ENCODE peak calls at places on chromosomes 6 and 20, in six cellular contexts. One of them, this sample, is unnamed.

GRCh38 chr6:2915150-2915549 is 12.0 kb upstream of the SERPINB9 start:
- DNase-seq in GM12878: no peak
- DNase-seq in HepG2: no peak
- DNase-seq in H1: no peak
- DNase-seq in K562: no peak
- DNase-seq in GM12891: no peak
- DNase-seq in this sample: no peak

GRCh38 chr20:56595746-56596478 is 33.2 kb upstream of the TFAP2C start:
- DNase-seq in K562: no peak
- DNase-seq in GM12891: no peak
- DNase-seq in GM12878: no peak
- DNase-seq in HepG2: no peak
- DNase-seq in H1: no peak
- DNase-seq in this sample: no peak

GRCh38 chr6:36196049-36196879 is at the start of gene BRPF3:
- DNase-seq in GM12891: peak
- DNase-seq in HepG2: peak
- DNase-seq in GM12878: no peak
- DNase-seq in H1: no peak
- DNase-seq in K562: peak
- DNase-seq in this sample: peak

GRCh38 chr20:2130668-2131067 is 29.0 kb downstream of the STK35 start:
- DNase-seq in HepG2: no peak
- DNase-seq in GM12891: no peak
- DNase-seq in H1: no peak
- DNase-seq in GM12878: no peak
- DNase-seq in K562: no peak
- DNase-seq in this sample: no peak

GRCh38 chr20:44217342-44218092 is 6.9 kb upstream of the OSER1 start:
- DNase-seq in GM12878: no peak
- DNase-seq in GM12891: no peak
- DNase-seq in K562: peak
- DNase-seq in HepG2: peak
- DNase-seq in H1: peak
- DNase-seq in this sample: no peak

GRCh38 chr6:45951771-45952529 is 63.7 kb downstream of the CLIC5 start:
- DNase-seq in H1: no peak
- DNase-seq in GM12878: no peak
- DNase-seq in HepG2: no peak
- DNase-seq in K562: no peak
- DNase-seq in GM12891: no peak
- DNase-seq in this sample: no peak

GRCh38 chr20:46350201-46350985 is 42.1 kb upstream of the CDH22 start:
- DNase-seq in GM12891: peak
- DNase-seq in HepG2: no peak
- DNase-seq in GM12878: peak
- DNase-seq in K562: peak
- DNase-seq in H1: no peak
- DNase-seq in this sample: peak

GRCh38 chr20:43778375-43778774 is 51.6 kb upstream of the GTSF1L start:
- DNase-seq in H1: no peak
- DNase-seq in GM12891: no peak
- DNase-seq in GM12878: no peak
- DNase-seq in K562: no peak
- DNase-seq in HepG2: no peak
- DNase-seq in this sample: no peak

GRCh38 chr6:4364711-4365110 is 229.3 kb upstream of the ECI2 start:
- DNase-seq in GM12891: no peak
- DNase-seq in K562: no peak
- DNase-seq in H1: no peak
- DNase-seq in GM12878: no peak
- DNase-seq in HepG2: no peak
- DNase-seq in this sample: no peak

GRCh38 chr20:51372176-51372803 is 170.2 kb downstream of the NFATC2 start:
- DNase-seq in GM12891: peak
- DNase-seq in GM12878: no peak
- DNase-seq in HepG2: peak
- DNase-seq in H1: peak
- DNase-seq in K562: peak
- DNase-seq in this sample: peak

GRCh38 chr6:134676307-134677281 is 273.3 kb downstream of the ALDH8A1 start:
- DNase-seq in HepG2: no peak
- DNase-seq in K562: no peak
- DNase-seq in GM12878: no peak
- DNase-seq in H1: no peak
- DNase-seq in GM12891: no peak
- DNase-seq in this sample: no peak

GRCh38 chr6:105763866-105764265 is 322.3 kb upstream of the PRDM1 start:
- DNase-seq in HepG2: no peak
- DNase-seq in H1: no peak
- DNase-seq in GM12878: no peak
- DNase-seq in K562: no peak
- DNase-seq in GM12891: no peak
- DNase-seq in this sample: no peak

GRCh38 chr6:10528170-10528981 is 7.2 kb downstream of the GCNT2 start:
- DNase-seq in HepG2: peak
- DNase-seq in GM12878: peak
- DNase-seq in K562: no peak
- DNase-seq in GM12891: no peak
- DNase-seq in H1: no peak
- DNase-seq in this sample: no peak

GRCh38 chr20:888057-888456 is 28.1 kb downstream of the ANGPT4 start:
- DNase-seq in K562: no peak
- DNase-seq in GM12891: no peak
- DNase-seq in GM12878: no peak
- DNase-seq in HepG2: no peak
- DNase-seq in H1: no peak
- DNase-seq in this sample: no peak

GRCh38 chr6:157714153-157714490 is 108.9 kb upstream of the SNX9 start:
- DNase-seq in GM12878: no peak
- DNase-seq in H1: no peak
- DNase-seq in HepG2: no peak
- DNase-seq in K562: no peak
- DNase-seq in GM12891: no peak
- DNase-seq in this sample: no peak

GRCh38 chr6:12092762-12093161 is 80.7 kb downstream of the HIVEP1 start:
- DNase-seq in K562: no peak
- DNase-seq in GM12878: no peak
- DNase-seq in H1: no peak
- DNase-seq in GM12891: no peak
- DNase-seq in HepG2: no peak
- DNase-seq in this sample: no peak

GRCh38 chr6:149900620-149901443 is 2.9 kb upstream of the RAET1E start:
- DNase-seq in HepG2: no peak
- DNase-seq in H1: no peak
- DNase-seq in GM12891: no peak
- DNase-seq in GM12878: no peak
- DNase-seq in K562: no peak
- DNase-seq in this sample: no peak

GRCh38 chr20:43442310-43442880 is 15.3 kb upstream of the SRSF6 start:
- DNase-seq in H1: no peak
- DNase-seq in GM12878: no peak
- DNase-seq in K562: no peak
- DNase-seq in HepG2: peak
- DNase-seq in GM12891: no peak
- DNase-seq in this sample: no peak

GRCh38 chr20:44745560-44746366 is at the start of gene KCNK15:
- DNase-seq in HepG2: no peak
- DNase-seq in GM12878: no peak
- DNase-seq in H1: no peak
- DNase-seq in K562: peak
- DNase-seq in GM12891: peak
- DNase-seq in this sample: no peak

GRCh38 chr6:56046576-56046975 is 171.2 kb upstream of the BMP5 start:
- DNase-seq in K562: no peak
- DNase-seq in H1: no peak
- DNase-seq in GM12891: no peak
- DNase-seq in GM12878: no peak
- DNase-seq in HepG2: no peak
- DNase-seq in this sample: no peak

GRCh38 chr6:87291879-87292278 is 30.5 kb upstream of the SMIM8 start:
- DNase-seq in GM12891: no peak
- DNase-seq in HepG2: no peak
- DNase-seq in GM12878: no peak
- DNase-seq in H1: no peak
- DNase-seq in K562: no peak
- DNase-seq in this sample: no peak

GRCh38 chr6:87282743-87283142 is 39.6 kb upstream of the SMIM8 start:
- DNase-seq in GM12891: no peak
- DNase-seq in K562: no peak
- DNase-seq in GM12878: no peak
- DNase-seq in HepG2: no peak
- DNase-seq in H1: no peak
- DNase-seq in this sample: no peak

GRCh38 chr6:87289571-87289970 is 32.8 kb upstream of the SMIM8 start:
- DNase-seq in GM12878: no peak
- DNase-seq in GM12891: no peak
- DNase-seq in H1: no peak
- DNase-seq in HepG2: no peak
- DNase-seq in K562: no peak
- DNase-seq in this sample: no peak

GRCh38 chr6:87283461-87283860 is 38.9 kb upstream of the SMIM8 start:
- DNase-seq in GM12878: no peak
- DNase-seq in HepG2: no peak
- DNase-seq in H1: no peak
- DNase-seq in K562: no peak
- DNase-seq in GM12891: no peak
- DNase-seq in this sample: no peak

GRCh38 chr6:87287251-87287650 is 35.1 kb upstream of the SMIM8 start:
- DNase-seq in HepG2: no peak
- DNase-seq in GM12891: no peak
- DNase-seq in H1: no peak
- DNase-seq in K562: no peak
- DNase-seq in GM12878: no peak
- DNase-seq in this sample: no peak
- TF ChIP-seq TAF1 in HepG2: no peak
- TF ChIP-seq TAF1 in GM12891: no peak
- TF ChIP-seq TAF1 in H1: no peak
- TF ChIP-seq TAF1 in K562: no peak
- TF ChIP-seq TAF1 in GM12878: no peak
- TF ChIP-seq TAF1 in this sample: no peak

DNA sequence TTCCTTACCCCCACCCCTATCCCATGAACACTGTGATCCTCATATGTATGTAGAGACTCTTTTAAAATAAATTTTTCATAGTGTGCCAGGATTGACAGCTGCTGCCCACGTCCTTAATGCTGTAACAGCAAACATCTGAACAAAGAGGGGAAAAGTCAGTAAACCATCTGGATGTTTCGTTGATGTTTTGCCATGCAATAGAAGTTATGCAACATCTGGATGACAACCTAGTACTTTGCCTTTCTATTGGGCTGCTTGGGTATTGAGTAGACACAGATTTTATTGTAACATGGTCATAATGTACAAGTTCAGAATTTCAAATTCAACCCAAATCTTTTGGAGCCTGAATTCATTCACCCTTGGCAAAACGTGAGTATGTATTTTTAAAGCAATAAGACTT is 500.3 kb downstream of the DHX35 start:
- DNase-seq in H1: no peak
- DNase-seq in GM12878: no peak
- DNase-seq in GM12891: no peak
- DNase-seq in K562: no peak
- DNase-seq in HepG2: no peak
- DNase-seq in this sample: no peak
- TF ChIP-seq POLR2A in H1: no peak
- TF ChIP-seq POLR2A in GM12878: no peak
- TF ChIP-seq POLR2A in GM12891: no peak
- TF ChIP-seq POLR2A in K562: no peak
- TF ChIP-seq POLR2A in HepG2: no peak
- TF ChIP-seq POLR2A in this sample: no peak

DNA sequence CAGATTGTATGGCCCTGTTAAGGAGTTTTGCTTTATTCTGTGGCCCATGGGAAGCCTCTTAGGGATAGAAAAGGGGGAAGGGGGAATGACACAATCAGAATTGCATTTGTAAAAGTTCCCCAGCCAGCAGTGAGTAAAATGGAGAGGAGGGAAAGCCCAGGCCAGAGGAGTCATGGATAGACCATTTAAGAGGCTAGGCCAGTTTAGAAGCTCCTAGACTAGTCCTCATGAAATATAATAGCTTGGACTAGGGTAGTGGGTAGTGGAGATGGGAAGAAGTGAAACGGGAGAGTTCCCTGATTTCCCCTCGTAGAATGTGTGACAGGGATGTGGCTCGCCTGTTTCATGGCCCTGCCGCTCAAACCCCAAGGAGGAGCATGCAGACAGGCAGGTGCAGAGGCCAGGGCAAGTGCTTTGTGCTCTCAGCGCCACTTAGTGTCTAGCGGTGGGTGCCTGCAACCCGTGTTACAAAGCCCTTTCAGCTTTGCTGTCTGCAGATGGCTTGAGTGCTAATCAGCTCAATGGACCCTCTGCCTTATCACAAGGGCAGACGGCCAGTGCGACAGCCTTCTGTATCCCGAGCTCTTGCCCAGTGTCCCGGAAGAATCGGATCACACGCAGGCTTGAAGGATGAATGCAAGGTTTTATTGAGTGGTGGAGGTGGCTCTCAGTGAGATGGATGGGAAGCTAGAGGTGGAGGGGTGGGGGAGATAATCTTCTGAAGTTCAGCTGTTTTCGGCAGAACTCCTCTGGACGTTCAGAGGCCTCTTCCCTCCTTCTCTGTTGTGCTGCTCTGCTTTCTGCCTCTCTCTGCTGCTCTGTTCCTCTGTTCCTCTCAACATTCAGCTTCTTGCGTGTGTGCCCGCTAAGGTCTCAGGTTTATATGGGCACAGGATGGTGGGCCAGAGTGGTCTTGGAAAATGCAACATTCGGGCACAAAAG is 141.1 kb downstream of the CEP57L1 start:
- DNase-seq in GM12891: no peak
- DNase-seq in GM12878: no peak
- DNase-seq in K562: peak
- DNase-seq in HepG2: peak
- DNase-seq in H1: peak
- DNase-seq in this sample: no peak
- TF ChIP-seq TAF1 in GM12891: no peak
- TF ChIP-seq TAF1 in GM12878: no peak
- TF ChIP-seq TAF1 in K562: no peak
- TF ChIP-seq TAF1 in HepG2: no peak
- TF ChIP-seq TAF1 in H1: peak
- TF ChIP-seq TAF1 in this sample: no peak

GRCh38 chr6:33593414-33593727 is 13.3 kb upstream of the BAK1 start:
- DNase-seq in H1: no peak
- DNase-seq in K562: no peak
- DNase-seq in GM12878: no peak
- DNase-seq in HepG2: no peak
- DNase-seq in GM12891: no peak
- DNase-seq in this sample: no peak

GRCh38 chr6:33597551-33598322 is 17.7 kb upstream of the BAK1 start:
- DNase-seq in K562: no peak
- DNase-seq in HepG2: no peak
- DNase-seq in GM12891: no peak
- DNase-seq in GM12878: no peak
- DNase-seq in H1: no peak
- DNase-seq in this sample: no peak

GRCh38 chr6:33592595-33593413 is 12.7 kb upstream of the BAK1 start:
- DNase-seq in H1: no peak
- DNase-seq in GM12878: peak
- DNase-seq in HepG2: no peak
- DNase-seq in GM12891: peak
- DNase-seq in K562: peak
- DNase-seq in this sample: peak

GRCh38 chr6:33592280-33592594 is 12.2 kb upstream of the BAK1 start:
- DNase-seq in H1: no peak
- DNase-seq in K562: no peak
- DNase-seq in HepG2: no peak
- DNase-seq in GM12878: no peak
- DNase-seq in GM12891: no peak
- DNase-seq in this sample: no peak

GRCh38 chr6:33595001-33595846 is 15.1 kb upstream of the BAK1 start:
- DNase-seq in K562: no peak
- DNase-seq in HepG2: no peak
- DNase-seq in GM12891: no peak
- DNase-seq in GM12878: no peak
- DNase-seq in H1: no peak
- DNase-seq in this sample: no peak
- TF ChIP-seq POLR2A in K562: no peak
- TF ChIP-seq POLR2A in HepG2: no peak
- TF ChIP-seq POLR2A in GM12891: no peak
- TF ChIP-seq POLR2A in GM12878: no peak
- TF ChIP-seq POLR2A in H1: no peak
- TF ChIP-seq POLR2A in this sample: no peak

This sample was measured in GM12892.